ENCODE peak calls at places on chromosomes 6 and 20, in seven cellular contexts. T, U, O, A, Q, S and F are unnamed samples.

GRCh38 chr6:3913077-3913957 is 64.1 kb downstream of the FAM50B start:
- DNase-seq in O (peak), U (peak), S (no peak), T (peak), A (no peak), Q (no peak), F (peak)

GRCh38 chr6:14316911-14317535 is 199.5 kb downstream of the CD83 start:
- DNase-seq in O (no peak), T (no peak), A (no peak), S (no peak), Q (peak), U (peak), F (no peak)

GRCh38 chr20:35564905-35565304 is 23.0 kb downstream of the ERGIC3 start:
- DNase-seq in A (no peak), U (no peak), S (no peak), Q (no peak), T (no peak), O (no peak), F (no peak)

GRCh38 chr6:54013966-54014365 is 97.3 kb upstream of the MLIP start:
- DNase-seq in S (no peak), U (no peak), O (no peak), Q (no peak), A (no peak), T (no peak), F (no peak)

GRCh38 chr20:1618954-1619550 is 757 bp downstream of the SIRPB1 start:
- DNase-seq in U (peak), Q (no peak), A (no peak), O (no peak), T (no peak), S (no peak), F (no peak)

GRCh38 chr20:43554369-43554768 is 4.5 kb upstream of the SGK2 start:
- DNase-seq in U (no peak), O (no peak), T (no peak), A (no peak), S (no peak), Q (no peak), F (no peak)

GRCh38 chr6:63637865-63638445 is 2.4 kb downstream of the PHF3 start:
- DNase-seq in O (no peak), U (peak), Q (no peak), T (no peak), A (no peak), S (no peak), F (peak)

GRCh38 chr6:42251911-42252637 is 34.4 kb upstream of the MRPS10 start:
- DNase-seq in T (peak), O (no peak), Q (no peak), S (no peak), U (no peak), A (no peak), F (peak)

GRCh38 chr6:110355031-110355430 is 3.1 kb downstream of the METTL24 start:
- DNase-seq in O (no peak), U (no peak), Q (no peak), S (no peak), T (no peak), A (no peak), F (no peak)

GRCh38 chr6:1608976-1609661 is 596 bp upstream of the FOXC1 start:
- DNase-seq in S (no peak), Q (no peak), T (no peak), O (peak), A (no peak), U (peak), F (no peak)

GRCh38 chr6:146433881-146434741 is 109.5 kb upstream of the RAB32 start:
- DNase-seq in O (no peak), T (peak), A (no peak), Q (no peak), U (no peak), S (no peak), F (peak)

GRCh38 chr6:158867381-158868121 is 48.4 kb upstream of the EZR start:
- DNase-seq in Q (peak), A (no peak), U (no peak), O (no peak), T (no peak), S (no peak), F (no peak)
- H3K4me3 ChIP-seq in Q (peak), A (no peak), U (no peak), O (no peak), T (no peak), S (no peak), F (no peak)

GRCh38 chr6:160042014-160042773 is 73.3 kb downstream of the IGF2R start:
- DNase-seq in A (no peak), Q (no peak), S (no peak), T (peak), U (peak), O (no peak), F (no peak)

GRCh38 chr6:160040527-160041264 is 71.8 kb downstream of the IGF2R start:
- DNase-seq in Q (no peak), T (no peak), U (no peak), O (no peak), S (no peak), A (no peak), F (no peak)

GRCh38 chr6:160040055-160040454 is 71.2 kb downstream of the IGF2R start:
- DNase-seq in T (no peak), A (no peak), Q (no peak), U (no peak), O (no peak), S (no peak), F (no peak)

GRCh38 chr6:160042788-160043301 is 74.0 kb downstream of the IGF2R start:
- DNase-seq in A (no peak), U (peak), T (peak), S (no peak), O (no peak), Q (no peak), F (peak)

GRCh38 chr6:160041608-160042007 is 72.7 kb downstream of the IGF2R start:
- DNase-seq in Q (no peak), U (peak), S (no peak), T (peak), O (no peak), A (no peak), F (peak)
- TF ChIP-seq CTCF in Q (no peak), U (peak), S (no peak), T (peak), O (no peak), A (peak), F (peak)

GRCh38 chr20:539236-539635 is 4.4 kb downstream of the CSNK2A1 start:
- DNase-seq in Q (no peak), O (no peak), T (no peak), U (no peak), S (no peak), A (no peak), F (no peak)

GRCh38 chr20:539848-540247 is 3.7 kb downstream of the CSNK2A1 start:
- DNase-seq in U (peak), Q (no peak), O (no peak), T (peak), A (no peak), S (no peak), F (peak)

GRCh38 chr20:535958-536357 is 7.6 kb downstream of the CSNK2A1 start:
- DNase-seq in A (no peak), U (no peak), Q (no peak), S (no peak), O (no peak), T (no peak), F (peak)

GRCh38 chr20:537983-538382 is 5.6 kb downstream of the CSNK2A1 start:
- DNase-seq in T (no peak), U (no peak), O (no peak), S (no peak), A (no peak), Q (no peak), F (no peak)

DNA sequence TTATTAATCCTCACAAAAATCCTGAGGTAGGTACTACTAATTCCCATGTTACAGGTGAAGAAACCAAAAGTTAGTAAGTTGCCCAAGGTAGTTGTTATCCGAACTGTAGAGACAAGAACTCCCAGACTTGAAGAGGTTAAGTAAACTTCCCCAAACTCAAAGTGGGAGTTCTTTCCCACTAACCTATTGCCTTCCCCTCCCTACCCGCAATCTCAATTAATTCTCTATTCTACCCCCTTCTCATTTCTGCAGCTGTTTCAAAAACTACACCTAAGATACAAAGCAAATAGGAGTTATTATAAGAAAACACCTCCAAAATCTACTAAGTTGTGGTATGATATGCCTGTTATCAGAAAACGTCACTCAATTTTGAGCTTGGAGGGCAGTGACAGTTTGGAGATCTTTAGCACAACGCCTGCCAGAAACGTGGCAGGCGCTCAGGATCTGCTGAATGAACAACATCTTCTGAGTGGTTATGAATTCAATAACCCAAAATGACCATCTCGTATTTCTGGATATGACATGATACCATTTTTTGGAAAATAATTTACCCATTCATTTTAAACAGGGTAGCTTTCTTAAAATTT is 7.1 kb downstream of the CSNK2A1 start:
- DNase-seq in O (no peak), Q (no peak), T (no peak), S (no peak), U (no peak), A (no peak), F (no peak)
- H3K4me3 ChIP-seq in O (no peak), Q (no peak), T (no peak), S (no peak), U (no peak), A (no peak), F (no peak)

GRCh38 chr6:169487579-169488205 is 214.1 kb downstream of the WDR27 start:
- DNase-seq in U (peak), S (no peak), Q (no peak), O (no peak), T (peak), A (no peak), F (peak)
- TF ChIP-seq CTCF in U (peak), S (no peak), Q (no peak), O (peak), T (peak), A (peak), F (peak)